ENCODE peak calls at places on chromosomes 6 and 20, in ten cellular contexts. O, Y, B, C, D, L, S, W, R and E are unnamed samples.
A peak's percentile ranks its signal among the peaks of the same experiment; 100 is the strongest.

GRCh38 chr6:134176283-134176975 is 124.0 kb upstream of the SLC2A12 start:
- DNase-seq in O (no peak), Y (peak; percentile 37), B (peak; percentile 78), C (peak; percentile 67), D (no peak), L (no peak), S (peak; percentile 62), W (no peak), R (no peak), E (peak; percentile 16)

GRCh38 chr6:121645100-121645745 is 209.8 kb downstream of the GJA1 start:
- DNase-seq in O (no peak), Y (peak; percentile 53), B (no peak), C (no peak), D (no peak), L (no peak), S (no peak), W (no peak), R (no peak), E (peak; percentile 98)

GRCh38 chr20:23492292-23492691 is 1.4 kb downstream of the CST8 start:
- DNase-seq in O (no peak), Y (no peak), B (no peak), C (no peak), D (no peak), L (no peak), S (no peak), W (no peak), R (peak; percentile 79), E (no peak)

GRCh38 chr6:138489846-138490245 is 9.4 kb downstream of the NHSL1 start:
- DNase-seq in O (no peak), Y (no peak), B (no peak), C (no peak), D (no peak), L (no peak), S (no peak), W (no peak), R (no peak), E (no peak)

GRCh38 chr6:80967618-80968017 is 784.9 kb downstream of the TENT5A start:
- DNase-seq in O (no peak), Y (no peak), B (no peak), C (no peak), D (no peak), L (no peak), S (peak; percentile 10), W (no peak), R (no peak), E (no peak)

GRCh38 chr6:45115696-45116095 is 212.4 kb upstream of the RUNX2 start:
- DNase-seq in O (no peak), Y (peak; percentile 12), B (no peak), C (no peak), D (peak; percentile 9), L (no peak), S (peak; percentile 30), W (no peak), R (no peak), E (no peak)

GRCh38 chr6:912871-913663 is 220.1 kb upstream of the EXOC2 start:
- DNase-seq in O (peak; percentile 56), Y (peak; percentile 47), B (no peak), C (no peak), D (peak; percentile 55), L (no peak), S (no peak), W (no peak), R (no peak), E (peak; percentile 38)

GRCh38 chr20:2745936-2746635 is 53.5 kb downstream of the EBF4 start:
- DNase-seq in O (no peak), Y (no peak), B (no peak), C (no peak), D (no peak), L (no peak), S (no peak), W (no peak), R (peak; percentile 86), E (no peak)

GRCh38 chr20:37526238-37526838 is 1.3 kb downstream of the BLCAP start:
- DNase-seq in O (peak; percentile 73), Y (peak; percentile 52), B (peak; percentile 56), C (no peak), D (no peak), L (no peak), S (peak; percentile 97), W (no peak), R (no peak), E (peak; percentile 50)

GRCh38 chr6:163443985-163444553 is 29.6 kb downstream of the QKI start:
- DNase-seq in O (peak; percentile 20), Y (no peak), B (no peak), C (no peak), D (no peak), L (no peak), S (no peak), W (no peak), R (no peak), E (no peak)

GRCh38 chr6:36386495-36387439 is 702 bp downstream of the ETV7 start:
- DNase-seq in O (no peak), Y (peak; percentile 67), B (peak; percentile 54), C (peak; percentile 59), D (peak; percentile 13), L (no peak), S (peak; percentile 74), W (no peak), R (no peak), E (peak; percentile 19)

GRCh38 chr20:38043512-38044300 is 10.2 kb downstream of the RPRD1B start:
- DNase-seq in O (no peak), Y (peak; percentile 85), B (no peak), C (peak; percentile 48), D (peak; percentile 73), L (no peak), S (peak; percentile 16), W (no peak), R (no peak), E (peak; percentile 8)

GRCh38 chr20:23564927-23565326 is 3.4 kb downstream of the CST9L start:
- DNase-seq in O (no peak), Y (no peak), B (no peak), C (no peak), D (no peak), L (no peak), S (no peak), W (no peak), R (no peak), E (no peak)

GRCh38 chr20:18137412-18138265 is at the start of the genes KAT14 and PET117:
- DNase-seq in O (peak; percentile 85), Y (peak; percentile 89), B (peak; percentile 93), C (peak; percentile 90), D (peak; percentile 94), L (peak; percentile 69), S (peak; percentile 93), W (peak; percentile 83), R (peak; percentile 96), E (peak; percentile 98)
- TF ChIP-seq POLR2A in O (peak; percentile 96), Y (peak; percentile 42), B (peak; percentile 41), C (peak; percentile 75), D (peak; percentile 86), L (peak; percentile 90), S (peak; percentile 90), W (peak; percentile 29), R (peak; percentile 23), E (peak; percentile 92)

GRCh38 chr20:63979221-63979548 is 257 bp downstream of the SAMD10 start:
- DNase-seq in O (no peak), Y (no peak), B (peak; percentile 46), C (no peak), D (no peak), L (no peak), S (no peak), W (no peak), R (no peak), E (peak; percentile 49)

GRCh38 chr20:63977392-63978276 is 1.8 kb downstream of the SAMD10 start:
- DNase-seq in O (peak; percentile 87), Y (peak; percentile 88), B (no peak), C (no peak), D (peak; percentile 60), L (no peak), S (no peak), W (no peak), R (no peak), E (peak; percentile 96)

GRCh38 chr20:63979549-63980316 is at the start of gene SAMD10:
- DNase-seq in O (peak; percentile 70), Y (peak; percentile 53), B (peak; percentile 61), C (no peak), D (no peak), L (peak; percentile 73), S (peak; percentile 35), W (no peak), R (no peak), E (peak; percentile 93)

GRCh38 chr20:63976980-63977391 is 2.5 kb downstream of the SAMD10 start:
- DNase-seq in O (no peak), Y (no peak), B (no peak), C (no peak), D (no peak), L (no peak), S (no peak), W (no peak), R (no peak), E (no peak)

DNA sequence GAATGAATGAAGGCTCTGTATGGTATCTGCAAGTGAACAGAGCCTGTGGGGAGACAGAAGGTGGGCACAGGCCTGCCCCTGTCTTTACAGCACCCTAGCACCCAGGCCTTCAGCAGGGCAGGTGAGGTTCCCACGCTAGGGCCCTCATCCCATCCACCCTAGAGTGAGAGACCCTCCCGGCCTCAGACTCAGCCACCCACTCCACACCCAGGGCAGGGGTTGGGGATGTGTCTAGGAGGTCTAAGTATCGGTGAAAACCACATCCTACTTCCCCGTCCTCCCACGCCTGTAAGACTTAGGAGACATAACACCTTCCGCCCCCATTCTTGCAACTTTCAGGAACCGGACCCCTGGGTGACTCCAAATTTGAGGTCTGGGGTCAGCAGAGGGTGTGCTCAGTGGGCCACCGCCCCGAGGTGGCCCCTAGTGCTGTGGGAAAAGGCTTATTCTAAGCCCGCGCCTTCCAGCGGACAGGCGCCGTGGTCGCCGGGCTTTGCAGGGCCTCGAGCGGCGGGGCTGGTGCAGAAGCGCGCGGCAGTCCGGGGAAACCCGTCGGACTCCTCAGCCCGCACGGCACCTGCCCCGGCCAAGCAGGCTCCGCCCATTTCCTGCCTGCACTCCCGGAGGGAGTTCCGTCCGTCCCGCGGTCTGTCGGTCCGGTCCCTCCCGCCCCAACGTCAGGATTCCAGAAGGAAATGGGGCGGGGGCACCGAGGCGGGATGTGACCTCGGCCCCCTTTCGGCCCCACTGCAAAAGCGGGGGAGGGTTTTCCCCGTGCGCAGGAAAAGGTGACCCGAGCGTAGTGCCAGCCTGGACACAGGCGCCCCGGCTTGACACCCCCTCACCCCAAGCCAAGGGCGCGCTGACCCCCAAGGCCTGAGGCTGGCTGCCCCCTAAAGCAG is 872 bp downstream of the SAMD10 start:
- DNase-seq in O (peak; percentile 79), Y (peak; percentile 43), B (peak; percentile 68), C (peak; percentile 79), D (no peak), L (peak; percentile 65), S (peak; percentile 30), W (peak; percentile 81), R (no peak), E (peak; percentile 92)
- TF ChIP-seq POLR2A in O (no peak), Y (no peak), B (no peak), C (no peak), D (no peak), L (peak; percentile 64), S (no peak), W (no peak), R (no peak), E (peak; percentile 46)

GRCh38 chr6:41786451-41787218 is 859 bp upstream of the TOMM6 start:
- DNase-seq in O (peak; percentile 76), Y (peak; percentile 61), B (peak; percentile 94), C (peak; percentile 89), D (peak; percentile 72), L (peak; percentile 91), S (peak; percentile 83), W (peak; percentile 88), R (peak; percentile 94), E (peak; percentile 89)
- TF ChIP-seq POLR2A in O (no peak), Y (no peak), B (peak; percentile 13), C (no peak), D (peak; percentile 52), L (no peak), S (peak; percentile 48), W (no peak), R (no peak), E (peak; percentile 35)

GRCh38 chr20:35739294-35740163 is 2.5 kb downstream of the RBM39 start:
- DNase-seq in O (peak; percentile 57), Y (peak; percentile 50), B (no peak), C (no peak), D (peak; percentile 41), L (no peak), S (peak; percentile 36), W (no peak), R (no peak), E (peak; percentile 64)
- TF ChIP-seq POLR2A in O (no peak), Y (no peak), B (no peak), C (no peak), D (no peak), L (no peak), S (no peak), W (no peak), R (no peak), E (no peak)